ENCODE peak calls at places on chromosomes 13 and 19, in four cellular contexts. C, E, Q and S are unnamed samples.
A peak's percentile ranks its signal among the peaks of the same experiment; 100 is the strongest.

GRCh38 chr13:59641758-59642157 is 522.0 kb downstream of the DIAPH3 start:
- DNase-seq in E (no peak), C (no peak), Q (peak; percentile 26), S (peak; percentile 49)

GRCh38 chr19:6767081-6767356 is 216 bp downstream of the SH2D3A start:
- DNase-seq in C (no peak), E (peak; percentile 34), Q (no peak), S (no peak)

GRCh38 chr19:17162580-17162979 is 52.6 kb upstream of the USE1 start:
- DNase-seq in C (no peak), Q (no peak), E (no peak), S (no peak)

GRCh38 chr13:98405690-98406344 is 171.1 kb downstream of the STK24 start:
- DNase-seq in C (no peak), Q (no peak), E (no peak), S (no peak)

GRCh38 chr13:77533875-77534788 is 1.4 kb upstream of the SCEL start:
- DNase-seq in E (no peak), Q (no peak), C (no peak), S (no peak)

GRCh38 chr13:23428183-23428528 is 5.3 kb downstream of the SACS start:
- DNase-seq in Q (no peak), C (no peak), E (no peak), S (no peak)

GRCh38 chr13:35733832-35734231 is 257.3 kb upstream of the MAB21L1 start:
- DNase-seq in Q (no peak), E (no peak), C (no peak), S (no peak)

GRCh38 chr19:29630661-29631060 is 24.6 kb downstream of the POP4 start:
- DNase-seq in E (no peak), C (no peak), Q (no peak), S (no peak)

GRCh38 chr13:95644611-95645052 is at the start of gene DZIP1:
- DNase-seq in Q (no peak), E (peak; percentile 94), C (peak; percentile 80), S (peak; percentile 72)

GRCh38 chr19:33377586-33378475 is 4.3 kb downstream of the CEBPG start:
- DNase-seq in E (peak; percentile 63), Q (no peak), C (no peak), S (no peak)

GRCh38 chr19:50036905-50037304 is 11.1 kb downstream of the ZNF473 start:
- DNase-seq in Q (no peak), E (no peak), C (no peak), S (no peak)

GRCh38 chr13:84917252-84917878 is 881.9 kb downstream of the SLITRK6 start:
- DNase-seq in Q (no peak), C (no peak), E (no peak), S (peak; percentile 6)

GRCh38 chr13:105069106-105069505 is 1466.4 kb downstream of the EFNB2 start:
- DNase-seq in C (no peak), Q (no peak), E (no peak), S (no peak)

GRCh38 chr13:20582026-20582425 is 15.1 kb downstream of the IFT88 start:
- DNase-seq in E (no peak), C (no peak), Q (no peak), S (no peak)

GRCh38 chr13:99305180-99305965 is 1.8 kb downstream of the GPR183 start:
- DNase-seq in C (no peak), Q (no peak), E (no peak), S (no peak)

GRCh38 chr13:99014391-99014988 is 36.6 kb upstream of the DOCK9 start:
- DNase-seq in Q (no peak), E (no peak), C (no peak), S (no peak)

GRCh38 chr13:43985437-43986051 is 105.8 kb downstream of the LACC1 start:
- DNase-seq in E (no peak), C (no peak), Q (no peak), S (no peak)

GRCh38 chr19:6608950-6609349 is 18.0 kb upstream of the CD70 start:
- DNase-seq in E (no peak), C (no peak), Q (no peak), S (no peak)

GRCh38 chr13:41383400-41383799 is 72.3 kb downstream of the NAA16 start:
- DNase-seq in Q (no peak), C (no peak), E (no peak), S (no peak)

GRCh38 chr19:34310494-34310981 is 54.5 kb upstream of the GPI start:
- DNase-seq in Q (no peak), C (no peak), E (no peak), S (no peak)

GRCh38 chr13:29583073-29583785 is 12.3 kb downstream of the SLC7A1 start:
- DNase-seq in E (no peak), C (no peak), Q (no peak), S (peak; percentile 31)

GRCh38 chr19:28614634-28615545 is 598.1 kb downstream of the UQCRFS1 start:
- DNase-seq in Q (no peak), C (no peak), E (no peak), S (no peak)

GRCh38 chr13:25966086-25966485 is 85.7 kb downstream of the SHISA2 start:
- DNase-seq in C (no peak), E (no peak), Q (no peak), S (no peak)

GRCh38 chr13:87677334-87678234 is 6.4 kb downstream of the SLITRK5 start:
- DNase-seq in E (peak; percentile 82), C (no peak), Q (no peak), S (no peak)

GRCh38 chr19:54262066-54262465 is 5.0 kb upstream of the LILRB5 start:
- DNase-seq in E (no peak), Q (no peak), C (no peak), S (no peak)

GRCh38 chr13:80379245-80379644 is 38.3 kb upstream of the SPRY2 start:
- DNase-seq in C (no peak), E (no peak), Q (no peak), S (no peak)

GRCh38 chr19:31531326-31531725 is 182.1 kb upstream of the TSHZ3 start:
- DNase-seq in E (no peak), Q (no peak), C (no peak), S (no peak)

DNA sequence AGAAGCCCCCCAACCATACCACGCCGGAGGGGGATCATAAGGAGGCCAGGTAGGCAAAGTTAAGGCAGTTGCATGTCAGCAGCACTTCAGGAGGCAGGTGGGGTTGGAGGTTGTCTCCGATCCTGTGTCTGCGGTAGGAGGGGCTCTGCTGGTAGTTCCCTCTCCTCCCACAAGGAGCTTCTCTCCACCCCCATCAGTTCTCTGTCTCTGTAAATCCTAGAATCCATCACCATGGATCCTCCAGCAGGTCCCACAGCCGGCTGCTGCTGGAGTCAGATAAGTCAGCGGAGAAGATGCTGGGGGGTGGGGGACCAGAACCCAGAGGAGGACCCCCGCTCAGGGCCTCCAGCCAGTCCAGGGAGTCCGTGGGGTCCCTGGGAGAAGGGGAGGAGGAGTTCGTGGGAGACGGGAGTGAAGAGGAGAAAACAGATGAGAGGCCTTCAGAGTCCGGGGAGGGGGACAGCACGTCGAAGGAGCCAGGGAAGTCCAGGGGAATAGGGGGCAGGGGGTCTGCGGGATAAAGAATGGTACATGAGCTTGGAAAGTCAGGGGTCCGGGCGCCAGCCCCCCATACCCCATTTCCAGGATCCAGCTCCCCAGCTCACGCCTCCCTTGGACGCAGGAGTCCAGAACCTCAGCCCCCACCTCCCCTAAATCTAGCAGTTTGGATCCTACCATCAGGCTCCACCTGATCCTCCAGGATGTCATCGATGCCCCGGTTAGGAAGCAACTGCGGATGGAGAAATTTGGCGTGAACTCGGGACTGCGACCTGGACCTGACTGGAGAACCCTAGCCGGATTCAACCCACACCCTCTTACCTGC is 6.3 kb downstream of the MAMSTR start:
- DNase-seq in Q (no peak), E (peak; percentile 74), C (no peak), S (no peak)
- TF ChIP-seq CTCF in Q (peak; percentile 50), E (peak; percentile 39), C (no peak), S (no peak)

GRCh38 chr13:42751693-42752092 is 29.7 kb upstream of the FAM216B start:
- DNase-seq in C (no peak), E (no peak), Q (no peak), S (no peak)

GRCh38 chr13:42747399-42747873 is 33.9 kb upstream of the FAM216B start:
- DNase-seq in Q (peak; percentile 99), E (no peak), C (no peak), S (peak; percentile 97)

GRCh38 chr13:42745655-42746054 is 35.7 kb upstream of the FAM216B start:
- DNase-seq in Q (no peak), E (no peak), C (no peak), S (no peak)

GRCh38 chr13:42750858-42751257 is 30.5 kb upstream of the FAM216B start:
- DNase-seq in Q (no peak), E (no peak), C (no peak), S (no peak)

DNA sequence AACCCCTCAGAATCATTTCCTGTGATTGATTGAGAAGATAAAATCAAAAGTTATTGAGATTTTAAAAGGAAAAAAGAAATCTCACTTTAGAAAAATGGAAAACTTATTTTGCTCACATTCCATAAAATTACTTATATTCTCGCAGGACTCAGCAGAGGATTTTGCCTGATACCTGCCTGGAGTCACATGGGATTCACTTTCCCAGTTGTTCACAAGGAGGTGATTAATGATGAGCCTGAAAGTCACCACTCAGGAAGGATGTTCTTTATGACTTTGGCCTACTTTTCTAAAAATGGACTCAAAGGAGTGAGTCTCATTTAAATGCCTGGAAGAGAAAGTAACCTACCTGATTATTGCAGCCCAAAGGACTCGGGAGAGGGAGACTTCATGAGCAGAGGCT is 34.5 kb upstream of the FAM216B start:
- DNase-seq in C (no peak), Q (no peak), E (no peak), S (peak; percentile 7)
- H3K4me3 ChIP-seq in C (no peak overlapping the region), Q (no peak overlapping the region), E (no peak overlapping the region), S (no peak overlapping the region)

GRCh38 chr19:48303367-48303766 is 22.0 kb upstream of the EMP3 start:
- DNase-seq in Q (no peak), E (no peak), C (no peak), S (no peak)

GRCh38 chr19:48310227-48310626 is 15.1 kb upstream of the EMP3 start:
- DNase-seq in E (no peak), Q (no peak), C (no peak), S (no peak)

GRCh38 chr19:48303866-48304265 is 21.5 kb upstream of the EMP3 start:
- DNase-seq in Q (no peak), E (no peak), C (no peak), S (no peak)

GRCh38 chr19:48311384-48311783 is 14.0 kb upstream of the EMP3 start:
- DNase-seq in C (no peak), Q (no peak), E (no peak), S (no peak)

DNA sequence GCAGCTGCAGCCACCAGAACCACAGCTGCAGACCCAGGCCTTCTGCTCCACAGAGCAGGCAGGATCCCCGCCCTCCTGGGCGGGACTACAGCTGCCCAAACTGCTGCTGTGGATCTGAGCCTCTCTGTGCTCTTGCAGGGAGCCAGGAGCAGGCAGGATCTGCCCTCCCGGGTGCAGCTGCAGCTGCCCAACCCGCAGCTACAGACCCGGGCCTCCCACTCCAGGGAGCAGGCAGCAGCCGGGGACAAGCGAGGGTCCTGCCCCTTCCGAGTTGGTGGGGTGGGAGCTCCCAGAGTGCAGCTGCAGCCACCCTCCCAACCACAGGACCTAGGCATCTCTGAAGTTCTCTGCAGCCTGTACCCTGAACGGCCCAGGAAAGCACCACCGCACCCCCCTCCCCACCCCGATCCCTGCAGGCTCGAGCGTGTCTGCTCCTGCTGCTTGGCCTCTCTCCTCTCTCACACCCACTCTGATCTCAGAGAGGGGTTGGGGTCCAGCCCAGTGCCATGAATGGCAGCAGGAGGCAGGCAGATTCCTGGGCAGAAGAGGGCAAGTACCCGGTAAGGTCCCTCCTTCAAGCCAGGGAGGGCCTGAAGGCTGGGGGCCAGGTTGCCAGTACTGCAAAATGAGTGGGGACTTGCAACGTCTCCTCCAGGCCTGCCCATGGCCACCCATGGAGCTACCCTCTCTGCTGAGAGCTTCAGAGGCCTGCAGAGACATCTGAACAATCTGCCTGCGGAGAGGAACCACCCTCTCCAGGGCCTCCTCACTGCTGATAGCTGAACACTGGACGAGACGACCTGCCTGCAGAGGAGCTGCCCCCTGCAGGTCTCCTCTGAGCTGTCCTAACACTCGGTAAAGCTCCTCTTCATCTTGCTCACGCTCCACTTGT is 16.4 kb upstream of the EMP3 start:
- DNase-seq in E (peak; percentile 55), Q (no peak), C (no peak), S (no peak)
- TF ChIP-seq CTCF in E (peak; percentile 37), Q (peak; percentile 64), C (no peak), S (peak; percentile 42)

GRCh38 chr19:14528419-14529253 is 758 bp upstream of the TECR start:
- DNase-seq in E (no peak), Q (no peak), C (peak; percentile 15), S (no peak)
- H3K4me3 ChIP-seq in E (peak overlapping the region; percentile 50), Q (peak overlapping the region; percentile 69), C (peak overlapping the region; percentile 87), S (peak overlapping the region; percentile 80)